ENCODE peak calls at places on chromosomes 7 and 10, in eight cellular contexts. Z, T, M, A, L, X, Q and S are unnamed samples.

GRCh38 chr10:51108404-51108803 is 34.1 kb downstream of the PRKG1 start:
- DNase-seq in Z (no peak), T (no peak), M (no peak), A (no peak), L (no peak), X (no peak), Q (no peak), S (no peak)

GRCh38 chr7:8389898-8390642 is 43.3 kb upstream of the NXPH1 start:
- DNase-seq in Z (peak; percentile 50), T (no peak), M (peak; percentile 44), A (no peak), L (no peak), X (no peak), Q (no peak), S (no peak)

GRCh38 chr10:100728928-100729876 is 16.2 kb upstream of the PAX2 start:
- DNase-seq in Z (peak; percentile 69), T (no peak), M (no peak), A (peak; percentile 18), L (no peak), X (no peak), Q (no peak), S (no peak)

GRCh38 chr10:28496017-28496416 is 36.9 kb upstream of the WAC start:
- DNase-seq in Z (no peak), T (no peak), M (no peak), A (no peak), L (no peak), X (no peak), Q (no peak), S (no peak)

GRCh38 chr10:119159332-119159731 is 6.2 kb downstream of the SFXN4 start:
- DNase-seq in Z (no peak), T (no peak), M (no peak), A (no peak), L (no peak), X (no peak), Q (no peak), S (no peak)

GRCh38 chr7:5636446-5636835 is 145.0 kb downstream of the RNF216 start:
- DNase-seq in Z (no peak), T (no peak), M (no peak), A (peak; percentile 41), L (no peak), X (no peak), Q (no peak), S (no peak)

GRCh38 chr10:51405580-51406367 is 293.6 kb downstream of the CSTF2T start:
- DNase-seq in Z (no peak), T (peak; percentile 45), M (no peak), A (peak; percentile 20), L (no peak), X (no peak), Q (no peak), S (no peak)

GRCh38 chr10:58436071-58436470 is 50.9 kb downstream of the TFAM start:
- DNase-seq in Z (no peak), T (no peak), M (no peak), A (no peak), L (no peak), X (peak; percentile 20), Q (no peak), S (no peak)

GRCh38 chr10:77574436-77574835 is 63.2 kb downstream of the KCNMA1 start:
- DNase-seq in Z (no peak), T (no peak), M (no peak), A (no peak), L (no peak), X (no peak), Q (no peak), S (no peak)

GRCh38 chr10:109889867-109890266 is 33.4 kb downstream of the XPNPEP1 start:
- DNase-seq in Z (no peak), T (no peak), M (no peak), A (peak; percentile 69), L (no peak), X (no peak), Q (no peak), S (no peak)

GRCh38 chr7:40546616-40547501 is 412.1 kb downstream of the SUGCT start:
- DNase-seq in Z (no peak), T (no peak), M (no peak), A (no peak), L (no peak), X (no peak), Q (no peak), S (no peak)

GRCh38 chr7:156545989-156546388 is 94.6 kb upstream of the RNF32 start:
- DNase-seq in Z (no peak), T (no peak), M (no peak), A (no peak), L (no peak), X (no peak), Q (no peak), S (no peak)

DNA sequence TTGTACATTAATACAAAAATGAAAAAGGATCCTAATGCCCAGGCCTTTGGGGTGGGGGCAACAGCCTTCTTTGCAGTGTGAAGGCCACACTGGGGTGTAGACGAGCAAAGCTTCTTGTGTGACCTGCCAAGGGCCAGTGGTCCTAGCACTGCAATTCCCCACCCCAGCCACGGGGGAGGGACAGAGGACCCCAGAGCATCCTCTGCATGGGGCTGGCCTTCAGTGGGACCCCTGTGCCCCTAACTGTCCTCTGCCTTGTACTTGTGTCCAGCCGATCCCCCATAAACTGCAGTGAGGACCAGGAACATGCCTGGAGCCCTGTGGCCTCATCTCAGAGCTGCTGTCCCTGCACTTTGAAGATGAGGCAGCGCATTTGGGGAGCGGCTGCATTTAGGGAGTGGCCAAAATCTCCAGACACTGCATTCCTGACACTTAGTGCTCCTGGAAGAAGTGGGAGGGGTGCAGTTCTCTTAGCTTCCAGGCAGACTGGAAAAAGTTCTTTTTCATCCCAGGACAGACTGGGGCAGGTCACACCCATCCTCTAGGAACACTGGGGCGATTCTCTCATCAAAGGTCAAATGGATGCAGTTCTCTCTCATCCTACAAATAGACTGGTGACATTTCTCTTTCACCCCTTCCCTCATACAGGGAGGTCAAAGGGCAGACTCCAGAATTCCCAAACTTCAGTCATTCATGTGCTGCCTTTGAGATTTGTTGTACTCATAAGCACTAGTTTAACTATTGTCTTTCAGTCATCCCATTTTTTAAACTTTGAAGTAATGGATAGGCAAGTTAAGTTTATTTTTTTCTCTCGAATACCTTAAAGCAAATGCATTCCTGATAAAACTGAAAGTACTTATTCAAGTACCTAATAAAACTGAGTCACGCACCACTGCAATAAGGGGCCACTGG is 922 bp upstream of the MYO1G start:
- DNase-seq in Z (no peak), T (no peak), M (no peak), A (peak; percentile 39), L (no peak), X (no peak), Q (no peak), S (no peak)
- TF ChIP-seq CTCF in Z (no peak), T (no peak), M (no peak), A (no peak), L (peak; percentile 43), X (no peak), Q (no peak), S (no peak)

DNA sequence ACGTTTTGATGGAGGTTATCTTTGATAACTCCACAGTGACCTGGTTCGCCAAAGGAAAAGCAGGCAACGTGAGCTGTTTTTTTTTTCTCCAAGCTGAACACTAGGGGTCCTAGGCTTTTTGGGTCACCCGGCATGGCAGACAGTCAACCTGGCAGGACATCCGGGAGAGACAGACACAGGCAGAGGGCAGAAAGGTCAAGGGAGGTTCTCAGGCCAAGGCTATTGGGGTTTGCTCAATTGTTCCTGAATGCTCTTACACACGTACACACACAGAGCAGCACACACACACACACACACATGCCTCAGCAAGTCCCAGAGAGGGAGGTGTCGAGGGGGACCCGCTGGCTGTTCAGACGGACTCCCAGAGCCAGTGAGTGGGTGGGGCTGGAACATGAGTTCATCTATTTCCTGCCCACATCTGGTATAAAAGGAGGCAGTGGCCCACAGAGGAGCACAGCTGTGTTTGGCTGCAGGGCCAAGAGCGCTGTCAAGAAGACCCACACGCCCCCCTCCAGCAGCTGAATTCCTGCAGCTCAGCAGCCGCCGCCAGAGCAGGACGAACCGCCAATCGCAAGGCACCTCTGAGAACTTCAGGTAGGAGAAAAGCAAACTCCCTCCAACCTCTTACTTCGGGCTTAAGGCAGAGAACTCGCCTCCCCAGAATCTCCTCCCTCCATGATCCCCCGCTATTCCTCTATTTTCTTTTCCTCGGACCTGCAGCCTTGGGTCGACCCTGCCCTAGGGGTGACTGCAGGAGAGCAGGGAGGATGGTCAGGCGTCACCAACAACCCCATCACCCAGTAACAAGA is at the start of gene SERPINE1:
- DNase-seq in Z (peak; percentile 69), T (peak; percentile 94), M (no peak), A (peak; percentile 99), L (peak; percentile 79), X (peak; percentile 69), Q (peak; percentile 87), S (peak; percentile 54)
- TF ChIP-seq CTCF in Z (peak; percentile 30), T (peak; percentile 22), M (peak; percentile 36), A (peak; percentile 30), L (peak; percentile 25), X (no peak), Q (peak; percentile 37), S (no peak)

GRCh38 chr10:117496616-117497028 is 45.9 kb upstream of the EMX2 start:
- DNase-seq in Z (peak; percentile 85), T (peak; percentile 91), M (peak; percentile 67), A (peak; percentile 88), L (peak; percentile 80), X (peak; percentile 55), Q (peak; percentile 76), S (peak; percentile 54)

GRCh38 chr10:117497736-117498135 is 44.8 kb upstream of the EMX2 start:
- DNase-seq in Z (no peak), T (no peak), M (no peak), A (no peak), L (no peak), X (no peak), Q (no peak), S (no peak)

GRCh38 chr10:117501460-117502035 is 41.0 kb upstream of the EMX2 start:
- DNase-seq in Z (no peak), T (no peak), M (no peak), A (no peak), L (no peak), X (no peak), Q (no peak), S (no peak)

GRCh38 chr10:117502421-117503169 is 40.0 kb upstream of the EMX2 start:
- DNase-seq in Z (no peak), T (no peak), M (no peak), A (no peak), L (no peak), X (no peak), Q (no peak), S (no peak)

GRCh38 chr10:117499248-117500105 is 43.1 kb upstream of the EMX2 start:
- DNase-seq in Z (no peak), T (no peak), M (no peak), A (no peak), L (no peak), X (no peak), Q (no peak), S (no peak)
- TF ChIP-seq CTCF in Z (no peak), T (no peak), M (no peak), A (no peak), L (no peak), X (no peak), Q (no peak), S (no peak)

DNA sequence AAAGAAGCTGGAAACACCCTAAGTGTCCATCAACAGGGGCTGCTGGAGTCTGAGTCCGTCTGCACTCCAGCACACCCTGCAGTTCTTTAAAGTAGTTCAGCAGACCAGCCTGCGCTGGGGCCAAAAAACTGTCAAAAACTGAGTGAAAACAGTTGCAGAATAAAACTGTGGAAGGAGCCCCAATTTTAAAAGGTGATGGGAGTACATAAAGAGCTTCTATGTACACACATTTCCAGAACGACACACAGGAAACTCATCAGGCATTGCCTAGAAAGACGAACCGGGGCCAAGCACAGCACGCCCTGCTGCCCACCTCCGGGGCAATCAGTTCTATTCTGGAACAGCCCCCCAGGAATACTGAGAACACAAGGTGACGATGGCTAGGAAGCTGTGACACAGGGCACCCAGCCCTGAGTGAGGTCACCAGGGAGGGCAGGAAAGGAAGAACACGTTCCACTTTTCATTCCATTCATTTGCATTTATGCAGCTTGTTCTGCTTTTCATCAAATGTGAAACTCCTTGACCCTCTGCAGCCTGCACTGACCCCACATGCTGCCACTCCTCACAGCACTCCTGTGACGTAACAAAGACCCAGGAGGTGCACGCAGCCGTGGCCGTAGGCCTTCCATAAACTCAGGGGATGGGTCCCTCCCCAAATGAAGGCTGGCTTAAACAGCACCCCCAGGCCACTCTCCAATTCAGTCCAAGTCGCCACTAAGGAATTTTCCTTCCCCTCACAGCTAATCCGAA is 29.0 kb downstream of the MAD1L1 start:
- DNase-seq in Z (peak; percentile 84), T (peak; percentile 71), M (no peak), A (peak; percentile 84), L (no peak), X (no peak), Q (no peak), S (no peak)
- TF ChIP-seq CTCF in Z (peak; percentile 20), T (peak; percentile 11), M (no peak), A (peak; percentile 26), L (no peak), X (no peak), Q (no peak), S (no peak)